ENCODE peak calls at places on chromosomes 3 and 15, in seven cellular contexts. A, H, P, T, L, S and K are unnamed samples.

GRCh38 chr3:149395107-149396089 is 17.9 kb upstream of the TM4SF1 start:
- DNase-seq in A (no peak), T (peak), S (peak), H (no peak), L (peak), P (peak), K (peak)

GRCh38 chr15:32659340-32659831 is 17.9 kb downstream of the SCG5 start:
- DNase-seq in P (peak), L (no peak), A (no peak), H (no peak), T (peak), S (peak), K (no peak)

GRCh38 chr15:32774022-32774421 is 56.2 kb downstream of the GREM1 start:
- DNase-seq in A (no peak), S (peak), L (no peak), P (peak), T (no peak), H (no peak), K (no peak)

GRCh38 chr3:184496933-184497332 is 64.7 kb upstream of the EPHB3 start:
- DNase-seq in S (no peak), H (no peak), L (no peak), T (no peak), A (no peak), P (no peak), K (no peak)

GRCh38 chr3:108662141-108662738 is 72.7 kb downstream of the DZIP3 start:
- DNase-seq in A (no peak), L (no peak), T (peak), P (peak), H (no peak), S (peak), K (no peak)

GRCh38 chr15:69402816-69403215 is 11.3 kb upstream of the KIF23 start:
- DNase-seq in P (no peak), A (no peak), L (no peak), T (no peak), H (no peak), S (no peak), K (no peak)

GRCh38 chr3:36525115-36525711 is 144.9 kb downstream of the STAC start:
- DNase-seq in L (no peak), H (no peak), S (peak), T (no peak), A (no peak), P (peak), K (no peak)

GRCh38 chr15:87556886-87557285 is 699.7 kb downstream of the NTRK3 start:
- DNase-seq in L (no peak), S (no peak), T (no peak), P (no peak), A (no peak), H (no peak), K (no peak)

GRCh38 chr3:129777806-129778205 is 115.7 kb downstream of the TMCC1 start:
- DNase-seq in S (no peak), A (no peak), H (no peak), P (no peak), L (no peak), T (peak), K (no peak)

GRCh38 chr15:41996376-41996775 is 24.0 kb upstream of the EHD4 start:
- DNase-seq in A (no peak), H (peak), P (no peak), S (no peak), L (no peak), T (no peak), K (peak)

GRCh38 chr3:26484140-26484539 is 138.4 kb upstream of the LRRC3B start:
- DNase-seq in S (peak), H (no peak), A (no peak), L (no peak), P (no peak), T (no peak), K (no peak)

GRCh38 chr15:69509131-69509530 is 56.5 kb downstream of the RPLP1 start:
- DNase-seq in P (peak), S (no peak), H (no peak), T (no peak), L (no peak), A (no peak), K (no peak)

GRCh38 chr15:81113204-81113657 is 20.8 kb upstream of the CFAP161 start:
- DNase-seq in S (no peak), P (no peak), L (no peak), A (no peak), H (no peak), T (peak), K (no peak)

DNA sequence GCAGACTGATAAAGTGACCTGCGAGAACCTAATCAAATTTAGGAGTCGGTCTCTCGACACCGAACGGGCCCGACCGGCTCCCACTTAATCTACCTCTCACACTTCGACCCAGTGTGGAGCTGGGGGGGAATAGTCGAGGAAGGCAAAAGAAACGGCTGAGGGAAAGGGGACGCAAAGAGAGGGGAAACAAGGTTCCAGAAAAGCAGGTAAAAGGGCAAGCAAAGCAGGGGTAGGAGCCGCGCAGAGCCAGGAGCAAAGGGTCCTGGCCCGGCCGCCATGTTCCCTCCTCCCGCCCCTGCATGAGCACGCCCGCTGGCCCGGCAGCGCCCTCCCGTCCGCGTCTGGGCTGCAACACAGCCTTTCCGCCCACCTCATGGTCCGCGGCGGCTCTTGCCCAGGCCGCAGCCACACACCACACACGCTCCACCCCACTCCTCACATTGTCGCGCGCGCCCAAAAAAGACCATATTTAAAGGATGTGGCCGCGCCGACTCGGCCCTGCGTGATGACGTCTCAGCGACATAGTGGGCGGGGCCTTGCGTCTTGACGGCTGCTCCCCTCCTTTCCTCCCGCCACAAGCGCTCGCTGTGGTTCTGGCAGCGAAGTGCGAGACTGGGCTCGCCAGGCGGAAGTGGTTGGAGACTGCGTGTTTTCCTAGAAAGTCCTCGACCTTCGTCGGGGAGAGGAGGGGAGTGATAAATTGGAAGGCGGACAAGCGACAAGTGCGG is at the start of gene ICE2:
- DNase-seq in L (peak), P (peak), H (peak), S (peak), A (peak), T (peak), K (peak)
- TF ChIP-seq CTCF in L (no peak), P (peak), H (no peak), S (peak), A (no peak), T (no peak), K (no peak)

GRCh38 chr3:122322095-122323075 is 2.7 kb upstream of the CSTA start:
- DNase-seq in P (no peak), T (no peak), A (no peak), L (no peak), H (no peak), S (no peak), K (no peak)

GRCh38 chr3:122324871-122325323 is at the start of gene CSTA:
- DNase-seq in L (no peak), S (no peak), T (no peak), A (no peak), P (no peak), H (no peak), K (no peak)

DNA sequence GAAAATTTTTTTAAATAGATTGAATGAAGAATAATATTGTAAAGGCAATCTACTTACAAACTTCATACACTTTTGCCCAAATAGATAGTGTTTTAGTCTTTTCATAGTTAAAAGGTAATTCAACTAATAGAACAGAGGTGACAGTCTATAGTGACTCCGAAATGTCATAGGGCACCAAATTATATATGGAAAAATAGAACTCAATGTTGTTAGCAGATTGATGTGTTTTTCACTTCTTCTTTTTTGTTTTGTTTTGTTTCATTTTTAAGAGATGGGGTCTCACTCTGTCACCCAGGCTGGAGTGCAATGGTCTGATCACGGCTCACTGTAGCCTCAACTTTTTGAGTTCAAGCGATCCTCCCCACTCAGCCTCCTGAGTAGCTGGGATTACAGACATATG is 721 bp downstream of the CSTA start:
- DNase-seq in L (no peak), A (no peak), T (no peak), H (no peak), S (no peak), P (no peak), K (no peak)
- H3K4me3 ChIP-seq in L (no peak), A (no peak), T (no peak), H (no peak), S (no peak), P (no peak), K (no peak)

DNA sequence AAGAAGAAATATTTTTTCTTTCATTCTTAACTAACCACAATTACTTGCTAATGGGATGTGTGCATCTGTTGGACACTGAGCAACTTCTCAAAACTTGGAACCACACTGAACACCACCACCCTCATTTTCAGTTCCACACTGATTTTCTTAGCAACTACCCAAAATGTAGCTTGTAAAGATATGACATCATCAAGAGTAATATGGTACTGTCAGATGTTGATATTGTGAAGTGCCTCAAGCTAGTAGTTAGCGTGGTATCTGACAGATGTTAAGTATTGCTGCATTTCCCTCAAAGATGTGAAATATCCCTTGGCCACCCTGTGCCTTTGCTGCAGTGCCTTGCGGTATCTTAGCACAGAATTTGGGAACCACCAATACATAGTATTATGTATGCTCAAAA is 9.3 kb downstream of the RFTN1 start:
- DNase-seq in H (no peak), A (no peak), T (no peak), P (peak), S (no peak), L (no peak), K (no peak)
- TF ChIP-seq POLR2A in H (no peak), A (no peak), T (no peak), P (no peak), S (no peak), L (no peak), K (no peak)

GRCh38 chr3:120284702-120285507 is at the start of gene GPR156:
- DNase-seq in T (no peak), S (peak), H (peak), L (peak), A (no peak), P (no peak), K (no peak)
- TF ChIP-seq CTCF in T (no peak), S (no peak), H (no peak), L (no peak), A (no peak), P (peak), K (no peak)

GRCh38 chr3:197428961-197429360 is 126.8 kb downstream of the BDH1 start:
- DNase-seq in S (no peak), P (no peak), A (no peak), H (no peak), T (peak), L (no peak), K (no peak)
- H3K4me3 ChIP-seq in S (no peak), P (no peak), A (no peak), H (no peak), T (no peak), L (no peak), K (no peak)

DNA sequence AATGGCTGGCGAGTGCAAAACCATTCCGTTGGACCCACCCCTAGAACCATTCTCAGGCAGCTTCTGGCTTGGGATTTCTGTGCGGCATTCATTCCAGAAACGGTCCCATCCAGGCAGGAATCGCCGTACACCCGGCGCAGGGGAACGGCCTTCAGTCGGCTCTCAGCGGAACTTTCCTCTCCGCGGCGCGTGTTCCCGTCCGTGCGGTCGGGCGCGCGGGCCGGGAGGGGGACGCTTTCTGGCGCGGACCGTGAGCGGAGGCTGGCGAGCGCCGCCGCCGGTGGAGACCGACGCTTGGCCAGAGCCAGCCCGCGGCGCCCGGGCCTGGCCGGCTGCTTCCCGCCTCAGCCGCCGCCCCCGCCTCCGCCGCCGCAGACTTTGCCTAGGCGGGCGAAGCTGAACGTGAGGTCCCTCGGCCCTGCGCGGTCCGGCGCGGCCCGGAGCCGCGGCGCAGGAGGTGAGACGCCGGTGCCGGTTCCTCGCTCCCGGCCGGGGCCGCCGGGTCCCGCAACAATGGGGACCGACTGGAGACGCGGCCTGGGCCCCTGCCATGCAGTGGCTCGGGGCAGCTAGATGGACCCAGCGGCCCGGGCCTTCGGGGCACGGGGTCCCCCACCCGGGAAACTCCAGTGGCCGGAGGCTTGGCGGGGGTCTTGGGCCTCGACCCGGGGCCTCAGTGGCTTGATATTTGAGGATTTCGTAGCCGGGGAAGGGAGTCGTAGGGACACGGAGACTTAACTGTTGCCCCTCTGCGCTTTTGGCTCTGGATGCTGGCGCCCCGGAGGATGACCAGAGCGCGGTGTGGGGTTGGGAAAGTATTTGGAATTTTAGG is at the start of gene RAD54L2:
- DNase-seq in H (peak), T (peak), S (peak), A (peak), P (peak), L (peak), K (peak)
- TF ChIP-seq POLR2A in H (no peak), T (peak), S (peak), A (no peak), P (peak), L (peak), K (peak)